ENCODE peak calls at places on chromosomes 2 and 18, in seven cellular contexts. P is HuH-7; U is aorta; Q is HCEC 1CT; S is adrenal gland; N is A172; C is activated T-cell treated with anti-CD3 and anti-CD28 coated beads, Interleukin-2, amount 50 U/mL, for 48 hours. L is an unnamed sample.

GRCh38 chr18:48889115-48889941 is 61.4 kb downstream of the SMAD7 start:
- DNase-seq in C (no peak), U (peak; percentile 89), N (no peak), Q (no peak), S (peak; percentile 83), P (no peak), L (peak; percentile 61)

GRCh38 chr2:234611209-234611608 is 114.3 kb upstream of the ARL4C start:
- DNase-seq in Q (no peak), S (no peak), N (no peak), P (no peak), U (no peak), C (no peak), L (no peak)

GRCh38 chr2:224359569-224359968 is 42.3 kb downstream of the FAM124B start:
- DNase-seq in P (peak; percentile 41), Q (no peak), S (no peak), U (no peak), C (no peak), N (peak; percentile 9), L (no peak)

GRCh38 chr18:24627644-24628315 is 167.3 kb downstream of the HRH4 start:
- DNase-seq in Q (peak; percentile 35), N (peak; percentile 39), U (no peak), C (no peak), S (no peak), P (no peak), L (no peak)

GRCh38 chr2:240570531-240571313 is 2.4 kb downstream of the RNPEPL1 start:
- DNase-seq in S (peak; percentile 48), N (no peak), P (no peak), Q (no peak), C (no peak), U (peak; percentile 36), L (no peak)

GRCh38 chr2:171902840-171903420 is 8.9 kb upstream of the SLC25A12 start:
- DNase-seq in P (no peak), N (no peak), S (no peak), U (no peak), Q (no peak), C (no peak), L (no peak)

GRCh38 chr2:234444888-234445287 is 52.0 kb downstream of the ARL4C start:
- DNase-seq in N (peak; percentile 78), P (no peak), C (peak; percentile 66), S (no peak), Q (peak; percentile 93), U (peak; percentile 86), L (no peak)

GRCh38 chr18:32372381-32373061 is 98.2 kb downstream of the GAREM1 start:
- DNase-seq in U (no peak), N (no peak), C (no peak), P (peak; percentile 20), S (no peak), Q (no peak), L (peak; percentile 80)

GRCh38 chr2:1538663-1539062 is 125.4 kb downstream of the TPO start:
- DNase-seq in Q (no peak), P (no peak), S (no peak), U (no peak), N (peak; percentile 52), C (no peak), L (peak; percentile 45)

L was measured in hepatocyte.